ENCODE peak calls at places on chromosomes 12 and 14, in six cellular contexts. I is A549, V is right atrium auricular region, N is WTC11, R is PC-9, Y is choroid plexus epithelial cell. L is an unnamed sample.

GRCh38 chr12:6703631-6704030 is 3.0 kb upstream of the PIANP start:
- DNase-seq in N (peak), V (no peak), Y (peak), R (no peak), I (peak), L (no peak)

GRCh38 chr12:120234643-120235368 is 30.7 kb downstream of the PXN start:
- DNase-seq in N (peak), R (peak), I (peak), Y (peak), V (peak), L (no peak)

GRCh38 chr12:65300679-65301349 is 22.3 kb downstream of the MSRB3 start:
- DNase-seq in N (peak), I (peak), Y (peak), V (no peak), R (peak), L (no peak)

GRCh38 chr12:52251367-52252055 is 18.5 kb downstream of the KRT7 start:
- DNase-seq in V (no peak), I (peak), R (no peak), Y (no peak), N (no peak), L (no peak)

GRCh38 chr14:35556548-35556947 is 22.6 kb downstream of the INSM2 start:
- DNase-seq in Y (no peak), V (no peak), N (no peak), R (no peak), I (no peak), L (no peak)

GRCh38 chr14:56555921-56556570 is 23.6 kb upstream of the TMEM260 start:
- DNase-seq in V (no peak), Y (peak), R (no peak), N (no peak), I (peak), L (no peak)

GRCh38 chr12:68482660-68483059 is 128.0 kb upstream of the RAP1B start:
- DNase-seq in N (no peak), V (no peak), I (no peak), R (no peak), Y (no peak), L (no peak)

GRCh38 chr12:89906824-89907223 is 198.2 kb upstream of the ATP2B1 start:
- DNase-seq in I (no peak), Y (no peak), V (no peak), N (no peak), R (no peak), L (no peak)

GRCh38 chr12:122473543-122474323 is 27.0 kb downstream of the ZCCHC8 start:
- DNase-seq in V (peak), N (no peak), I (no peak), Y (peak), R (no peak), L (no peak)

GRCh38 chr14:74829238-74829637 is 46.7 kb downstream of the PROX2 start:
- DNase-seq in Y (no peak), I (no peak), N (no peak), V (no peak), R (no peak), L (no peak)

GRCh38 chr12:57112492-57113294 is 1.5 kb upstream of the STAT6 start:
- DNase-seq in N (no peak), I (no peak), Y (no peak), V (no peak), R (no peak), L (no peak)
- TF ChIP-seq CTCF in N (no peak), I (peak), Y (peak), V (peak), R (peak), L (no peak)

GRCh38 chr12:15526033-15526432 is 203.7 kb downstream of the PTPRO start:
- DNase-seq in Y (no peak), N (no peak), R (no peak), I (peak), V (no peak), L (no peak)
- TF ChIP-seq CTCF in Y (no peak), N (no peak), R (no peak), I (no peak), V (no peak), L (no peak)

DNA sequence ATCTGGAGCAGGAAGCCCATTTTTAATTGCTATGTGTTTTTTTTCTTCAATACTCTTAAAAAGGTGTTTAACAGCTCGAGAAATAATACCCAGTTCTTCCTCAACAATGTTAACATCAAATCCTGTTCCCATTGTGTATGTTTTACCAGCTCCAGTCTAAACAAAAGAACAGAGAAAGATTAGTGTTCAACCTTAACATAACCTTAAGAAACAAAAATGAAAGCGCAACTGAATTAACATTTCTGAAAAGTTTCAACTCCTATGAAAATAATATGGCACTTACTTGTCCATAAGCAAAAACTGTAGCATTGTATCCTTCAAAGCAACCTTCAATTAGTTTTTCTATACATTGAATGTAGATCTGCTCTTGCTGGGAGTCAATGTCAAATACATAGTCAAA is 73.2 kb downstream of the KIF21A start:
- DNase-seq in Y (no peak), I (no peak), V (no peak), N (no peak), R (no peak), L (no peak)
- TF ChIP-seq CTCF in Y (no peak), I (no peak), V (no peak), N (no peak), R (no peak), L (no peak)

GRCh38 chr14:104932676-104933631 is 8.3 kb downstream of the PLD4 start:
- DNase-seq in Y (peak), N (peak), R (peak), I (peak), V (peak), L (peak)
- TF ChIP-seq CTCF in Y (peak), N (peak), R (peak), I (peak), V (peak), L (peak)

DNA sequence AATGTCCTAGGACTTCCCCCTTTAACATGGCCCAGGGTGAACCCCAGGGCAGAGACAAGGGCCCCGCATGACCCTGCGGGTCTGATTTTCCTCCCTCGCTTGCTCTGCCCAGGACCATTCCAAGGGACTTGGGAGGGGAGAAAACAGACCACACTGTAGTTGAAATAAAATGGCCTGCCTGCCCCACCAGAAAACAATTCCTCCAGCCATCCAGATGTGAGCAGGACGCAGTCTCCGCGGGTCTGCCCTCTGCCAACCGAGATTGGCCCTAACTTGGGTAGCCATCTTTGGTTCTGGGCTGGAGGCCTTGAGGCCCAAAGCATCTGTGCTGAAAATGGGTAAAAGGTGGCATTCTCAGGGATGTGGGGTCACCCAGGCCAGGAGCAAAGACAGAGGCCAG is 75.5 kb downstream of the RFLNA start:
- DNase-seq in I (no peak), R (no peak), V (no peak), N (no peak), Y (no peak), L (no peak)
- TF ChIP-seq CTCF in I (no peak), R (no peak), V (no peak), N (no peak), Y (no peak), L (no peak)

GRCh38 chr14:89236846-89237245 is 180.2 kb downstream of the FOXN3 start:
- DNase-seq in R (no peak), I (no peak), V (no peak), N (no peak), Y (peak), L (no peak)

GRCh38 chr14:89241265-89241664 is 175.8 kb downstream of the FOXN3 start:
- DNase-seq in N (no peak), V (no peak), Y (no peak), R (no peak), I (no peak), L (no peak)

GRCh38 chr14:89240414-89240813 is 176.6 kb downstream of the FOXN3 start:
- DNase-seq in N (no peak), I (no peak), Y (peak), R (no peak), V (no peak), L (no peak)

GRCh38 chr14:89241934-89242670 is 174.9 kb downstream of the FOXN3 start:
- DNase-seq in V (no peak), R (no peak), N (no peak), Y (peak), I (no peak), L (no peak)

GRCh38 chr14:89237923-89238529 is 179.0 kb downstream of the FOXN3 start:
- DNase-seq in N (no peak), Y (peak), V (no peak), R (no peak), I (peak), L (no peak)
- TF ChIP-seq CTCF in N (no peak), Y (peak), V (peak), R (peak), I (peak), L (peak)

DNA sequence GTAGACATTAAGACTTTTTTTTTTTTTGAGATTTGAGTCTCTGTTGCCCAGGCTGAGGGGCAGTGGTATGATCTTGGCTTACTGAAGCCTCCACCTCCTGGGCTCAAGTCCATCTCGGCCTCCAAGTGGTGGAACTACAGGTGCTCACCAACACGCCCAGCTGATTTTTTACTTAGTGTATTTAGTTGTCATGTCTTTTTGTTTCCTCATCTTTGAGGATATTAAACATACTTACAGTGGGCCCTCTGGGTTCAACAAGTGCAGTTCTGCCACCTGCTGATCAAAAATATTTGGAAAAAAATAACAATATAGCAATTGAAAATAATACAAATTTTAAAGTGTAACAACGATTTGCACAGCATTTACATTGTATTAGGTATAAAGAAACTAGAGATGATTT is 4.4 kb upstream of the B4GALNT1 start:
- DNase-seq in I (peak), Y (no peak), R (no peak), V (peak), N (no peak), L (no peak)
- TF ChIP-seq CTCF in I (peak), Y (peak), R (no peak), V (no peak), N (no peak), L (peak)

GRCh38 chr12:25368542-25368941 is 117.8 kb upstream of the KRAS start:
- DNase-seq in V (no peak), R (no peak), N (no peak), Y (no peak), I (no peak), L (no peak)

GRCh38 chr12:25364529-25365339 is 114.0 kb upstream of the KRAS start:
- DNase-seq in V (no peak), Y (no peak), R (no peak), I (no peak), N (no peak), L (no peak)

GRCh38 chr12:25362646-25363045 is 111.9 kb upstream of the KRAS start:
- DNase-seq in Y (no peak), I (no peak), V (no peak), R (no peak), N (no peak), L (no peak)

GRCh38 chr12:25365340-25365730 is 114.6 kb upstream of the KRAS start:
- DNase-seq in R (no peak), V (no peak), Y (no peak), N (no peak), I (no peak), L (no peak)

DNA sequence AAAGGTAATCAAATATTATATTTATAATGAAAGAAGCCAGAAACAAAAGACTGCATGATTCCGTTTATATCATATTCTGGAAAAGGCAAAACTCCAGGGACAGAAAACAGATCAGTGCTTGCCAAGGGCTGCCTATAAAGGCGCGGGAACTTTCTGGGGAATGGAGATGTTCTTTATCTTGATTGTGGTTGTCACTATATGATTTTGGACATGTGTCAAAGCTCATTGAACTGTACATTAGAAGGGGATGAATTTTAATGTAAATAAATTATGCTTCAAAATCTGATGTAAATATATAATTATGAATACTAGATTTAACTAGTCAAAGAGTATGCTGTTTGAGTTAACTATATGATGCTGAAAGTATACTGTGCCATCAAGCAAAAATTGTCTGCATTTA is 115.4 kb upstream of the KRAS start:
- DNase-seq in Y (no peak), N (no peak), R (no peak), I (no peak), V (no peak), L (no peak)
- TF ChIP-seq CTCF in Y (no peak), N (no peak), R (no peak), I (no peak), V (no peak), L (no peak)

GRCh38 chr14:72472845-72473244 is 421.1 kb downstream of the DPF3 start:
- DNase-seq in I (peak), Y (peak), N (no peak), R (no peak), V (no peak), L (no peak)
- TF ChIP-seq CTCF in I (no peak), Y (peak), N (no peak), R (peak), V (no peak), L (peak)

DNA sequence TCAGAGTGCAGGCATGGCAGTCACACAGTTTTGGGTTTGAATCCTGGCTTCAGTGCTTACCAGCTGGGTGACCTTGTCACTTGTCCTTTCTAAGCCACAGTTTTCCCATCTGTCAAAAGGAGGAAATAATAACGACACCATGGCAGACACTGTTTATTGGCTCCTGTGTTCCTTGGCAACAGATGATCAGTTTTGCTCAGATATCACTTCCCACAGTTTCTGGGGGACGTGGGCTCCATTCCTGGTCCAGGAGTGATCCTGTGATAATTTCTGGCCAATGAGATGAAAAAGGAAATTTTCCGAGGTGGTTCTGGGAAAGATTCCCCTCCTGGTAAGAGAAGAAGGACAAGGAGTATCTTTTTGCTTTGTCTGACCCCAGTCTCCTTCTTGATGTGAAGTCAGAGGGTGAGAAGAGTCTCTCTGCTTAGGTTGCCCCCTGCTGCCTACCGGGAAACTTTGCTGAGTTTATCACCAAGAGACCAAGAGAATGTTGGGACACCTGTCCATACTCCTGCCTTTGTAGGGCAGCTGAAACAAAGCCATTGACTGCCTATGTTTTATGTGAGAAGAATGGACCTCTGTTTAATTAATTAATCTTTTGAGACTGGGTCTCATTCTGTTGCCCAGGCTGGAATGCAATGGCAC is 178.9 kb upstream of the NRXN3 start:
- DNase-seq in I (peak), Y (no peak), V (no peak), R (no peak), N (peak), L (peak)
- TF ChIP-seq CTCF in I (no peak), Y (no peak), V (no peak), R (peak), N (no peak), L (no peak)